ENCODE peak calls at places on chromosomes 3 and 15, in five cellular contexts. I is adrenal gland, W is stomach, H is MM.1S, U is colonic mucosa. P is an unnamed sample. For H3K36me3, the result is how much of the 10 kb centered on the place peaks cover.

GRCh38 chr3:166810741-166811445 is 569.2 kb downstream of the ZBBX start:
- DNase-seq in I (no peak), W (no peak), H (no peak), U (no peak), P (no peak)

GRCh38 chr3:54445630-54446029 is 323.3 kb downstream of the CACNA2D3 start:
- DNase-seq in I (no peak), W (no peak), H (no peak), U (no peak), P (no peak)

GRCh38 chr3:169871129-169871886 is 1.6 kb upstream of the LRRC31 start:
- DNase-seq in I (no peak), W (peak), H (peak), U (peak), P (no peak)

GRCh38 chr3:110226645-110227044 is 845.0 kb upstream of the NECTIN3 start:
- DNase-seq in I (no peak), W (no peak), H (no peak), U (no peak), P (no peak)

GRCh38 chr15:77481670-77482069 is 61.0 kb downstream of the HMG20A start:
- DNase-seq in I (no peak), W (no peak), H (no peak), U (no peak), P (no peak)

GRCh38 chr3:108589081-108589997 is at the start of the genes CIP2A and DZIP3:
- DNase-seq in I (peak), W (peak), H (peak), U (peak), P (peak)

GRCh38 chr15:22873204-22873701 is 34.8 kb downstream of the NIPA2 start:
- DNase-seq in I (no peak), W (no peak), H (no peak), U (no peak), P (peak)

GRCh38 chr15:92643849-92644815 is 11.4 kb downstream of the FAM174B start:
- DNase-seq in I (no peak), W (no peak), H (no peak), U (no peak), P (no peak)

GRCh38 chr15:74732846-74733245 is 7.5 kb upstream of the CYP1A1 start:
- DNase-seq in I (no peak), W (no peak), H (no peak), U (no peak), P (no peak)

GRCh38 chr3:14870564-14871060 is 51.9 kb downstream of the FGD5 start:
- DNase-seq in I (no peak), W (no peak), H (no peak), U (no peak), P (no peak)

GRCh38 chr3:139260793-139261736 is 82.8 kb upstream of the MRPS22 start:
- DNase-seq in I (no peak), W (no peak), H (no peak), U (no peak), P (no peak)

GRCh38 chr15:63478243-63478642 is 26.1 kb upstream of the USP3 start:
- DNase-seq in I (no peak), W (no peak), H (no peak), U (no peak), P (no peak)

GRCh38 chr3:13021141-13021933 is 51.9 kb downstream of the IQSEC1 start:
- DNase-seq in I (peak), W (peak), H (no peak), U (no peak), P (no peak)

GRCh38 chr3:129039271-129040038 is 21.1 kb upstream of the GP9 start:
- DNase-seq in I (peak), W (peak), H (no peak), U (peak), P (no peak)

GRCh38 chr3:56976666-56977560 is 83.6 kb upstream of the SPATA12 start:
- DNase-seq in I (peak), W (no peak), H (no peak), U (no peak), P (peak)

GRCh38 chr3:71000483-71000882 is 583.0 kb downstream of the FOXP1 start:
- DNase-seq in I (no peak), W (no peak), H (no peak), U (no peak), P (no peak)

GRCh38 chr3:168995129-168995528 is 668.4 kb downstream of the MECOM start:
- DNase-seq in I (no peak), W (no peak), H (no peak), U (no peak), P (no peak)

GRCh38 chr3:124032351-124032880 is 40.5 kb upstream of the ROPN1 start:
- DNase-seq in I (peak), W (no peak), H (no peak), U (peak), P (no peak)

GRCh38 chr3:99330281-99330680 is 308.1 kb upstream of the COL8A1 start:
- DNase-seq in I (no peak), W (no peak), H (no peak), U (no peak), P (peak)

GRCh38 chr3:12343091-12343494 is 54.2 kb downstream of the PPARG start:
- DNase-seq in I (no peak), W (no peak), H (no peak), U (no peak), P (no peak)

GRCh38 chr3:63753567-63753966 is 65.5 kb upstream of the C3orf49 start:
- DNase-seq in I (no peak), W (no peak), H (no peak), U (no peak), P (peak)

GRCh38 chr3:65605876-65606432 is 432.8 kb downstream of the MAGI1 start:
- DNase-seq in I (peak), W (no peak), H (no peak), U (no peak), P (no peak)

GRCh38 chr15:38559908-38560307 is 4.7 kb downstream of the RASGRP1 start:
- DNase-seq in I (no peak), W (no peak), H (no peak), U (no peak), P (no peak)

GRCh38 chr3:83523470-83524073 is 1435.2 kb upstream of the CADM2 start:
- DNase-seq in I (peak), W (no peak), H (peak), U (no peak), P (peak)

GRCh38 chr15:77021803-77022381 is 27.0 kb downstream of the PSTPIP1 start:
- DNase-seq in I (no peak), W (no peak), H (peak), U (no peak), P (peak)

GRCh38 chr15:23504003-23504402 is 57.0 kb upstream of the GOLGA6L2 start:
- DNase-seq in I (no peak), W (no peak), H (no peak), U (no peak), P (no peak)

GRCh38 chr3:122357828-122358617 is 25.0 kb downstream of the MIX23 start:
- DNase-seq in I (no peak), W (no peak), H (no peak), U (no peak), P (no peak)

GRCh38 chr3:50181985-50182384 is 9.4 kb upstream of the GNAT1 start:
- DNase-seq in I (no peak), W (no peak), H (no peak), U (no peak), P (no peak)

GRCh38 chr3:83514130-83514914 is 1444.5 kb upstream of the CADM2 start:
- DNase-seq in I (no peak), W (no peak), H (no peak), U (no peak), P (peak)

GRCh38 chr3:151219056-151219455 is 16.0 kb upstream of the GPR171 start:
- DNase-seq in I (no peak), W (no peak), H (no peak), U (no peak), P (peak)

GRCh38 chr15:77546870-77547269 is 85.8 kb downstream of the LINGO1 start:
- DNase-seq in I (no peak), W (no peak), H (no peak), U (no peak), P (no peak)

GRCh38 chr3:72245183-72245811 is 460.3 kb upstream of the PROK2 start:
- DNase-seq in I (peak), W (peak), H (no peak), U (peak), P (no peak)

GRCh38 chr3:16932877-16933276 is 48.1 kb downstream of the PLCL2 start:
- DNase-seq in I (no peak), W (no peak), H (peak), U (no peak), P (no peak)

GRCh38 chr15:79967331-79968182 is 3.4 kb downstream of the BCL2A1 start:
- DNase-seq in I (no peak), W (no peak), H (no peak), U (no peak), P (no peak)

GRCh38 chr3:159001711-159002110 is 199.9 kb downstream of the MFSD1 start:
- DNase-seq in I (no peak), W (no peak), H (no peak), U (no peak), P (no peak)

GRCh38 chr3:52292247-52293065 is 4.8 kb downstream of the GLYCTK start:
- DNase-seq in I (no peak), W (no peak), H (no peak), U (no peak), P (no peak)

GRCh38 chr3:52291508-52292181 is 4.0 kb downstream of the GLYCTK start:
- DNase-seq in I (no peak), W (no peak), H (no peak), U (peak), P (no peak)

GRCh38 chr3:52289338-52289746 is 1.7 kb downstream of the GLYCTK start:
- DNase-seq in I (no peak), W (peak), H (no peak), U (peak), P (no peak)

GRCh38 chr3:52289747-52290595 is 2.3 kb downstream of the GLYCTK start:
- DNase-seq in I (no peak), W (peak), H (no peak), U (peak), P (no peak)

GRCh38 chr3:52290596-52291507 is 3.2 kb downstream of the GLYCTK start:
- DNase-seq in I (no peak), W (no peak), H (no peak), U (no peak), P (no peak)
- H3K4me3 ChIP-seq in I (no peak), W (peak), H (no peak), U (peak), P (no peak)

GRCh38 chr15:44656241-44656640 is 7.2 kb downstream of the SPG11 start:
- DNase-seq in I (no peak), W (no peak), H (no peak), U (no peak), P (no peak)
- H3K36me3 ChIP-seq in I (half or more), W (half or more), H (under half), U (under half), P (under half)

GRCh38 chr15:41561777-41562145 is 2.7 kb downstream of the TYRO3 start:
- DNase-seq in I (peak), W (no peak), H (no peak), U (no peak), P (peak)
- TF ChIP-seq CTCF in I (no peak), W (no peak), H (no peak), U (no peak), P (peak)

GRCh38 chr3:52451237-52452083 is 2.4 kb downstream of the TNNC1 start:
- DNase-seq in I (no peak), W (no peak), H (no peak), U (no peak), P (no peak)
- H3K4me3 ChIP-seq in I (no peak), W (no peak), H (no peak), U (no peak), P (no peak)

GRCh38 chr15:64858136-64858535 is 16.4 kb downstream of the PLEKHO2 start:
- DNase-seq in I (peak), W (no peak), H (no peak), U (no peak), P (no peak)
- H3K36me3 ChIP-seq in I (half or more), W (half or more), H (under half), U (under half), P (under half)

GRCh38 chr15:82106671-82107070 is 60.9 kb upstream of the MEX3B start:
- DNase-seq in I (no peak), W (no peak), H (no peak), U (no peak), P (no peak)

GRCh38 chr15:82100116-82100795 is 54.4 kb upstream of the MEX3B start:
- DNase-seq in I (no peak), W (no peak), H (no peak), U (no peak), P (no peak)

GRCh38 chr15:82098674-82099073 is 52.9 kb upstream of the MEX3B start:
- DNase-seq in I (no peak), W (no peak), H (no peak), U (no peak), P (no peak)

GRCh38 chr15:82105458-82106205 is 59.8 kb upstream of the MEX3B start:
- DNase-seq in I (no peak), W (no peak), H (no peak), U (no peak), P (peak)

GRCh38 chr15:82103500-82103899 is 57.7 kb upstream of the MEX3B start:
- DNase-seq in I (no peak), W (no peak), H (no peak), U (no peak), P (no peak)
- TF ChIP-seq CTCF in I (no peak), W (no peak), H (no peak), U (no peak), P (peak)

DNA sequence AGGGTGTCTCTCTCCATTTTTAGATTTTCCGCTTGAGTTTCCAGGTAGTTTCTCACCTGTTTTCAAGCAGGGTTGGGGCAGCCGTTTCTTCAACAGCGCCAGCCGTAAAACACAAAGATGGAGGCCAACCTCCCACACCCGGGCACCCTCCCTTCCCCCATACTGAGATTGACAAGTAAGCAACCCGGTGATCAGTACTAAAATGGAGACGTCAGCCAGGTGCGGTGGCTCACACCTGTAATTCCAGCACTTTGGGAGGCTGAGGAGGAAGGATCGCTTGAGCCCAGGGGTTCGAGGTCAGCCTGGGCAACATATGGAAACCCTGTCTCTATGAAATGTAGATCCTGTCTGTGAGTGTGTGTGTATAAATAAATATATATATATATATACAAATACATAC is 903 bp upstream of the ZSCAN2 start:
- DNase-seq in I (no peak), W (no peak), H (no peak), U (no peak), P (no peak)
- H3K4me3 ChIP-seq in I (no peak), W (peak), H (no peak), U (peak), P (no peak)

DNA sequence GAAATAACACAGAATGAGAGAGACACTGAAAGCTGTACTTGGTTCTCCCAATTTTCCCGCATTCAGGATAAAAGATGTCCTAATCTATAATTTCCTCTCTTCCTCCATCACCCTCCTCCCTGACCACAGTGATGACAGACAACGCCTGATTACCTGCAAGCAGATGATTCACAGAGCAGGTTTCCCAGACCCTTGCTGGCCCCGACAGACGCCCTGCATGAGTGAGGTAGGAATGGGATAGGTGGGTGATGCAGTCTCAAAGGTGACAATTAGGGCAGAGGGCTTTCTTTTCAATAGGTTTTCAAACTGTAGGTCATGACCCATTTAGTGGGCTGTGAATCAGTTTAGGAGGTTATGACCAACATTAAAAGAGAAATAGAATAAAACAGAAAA is 5.2 kb upstream of the CXCR6 start:
- DNase-seq in I (no peak), W (no peak), H (no peak), U (no peak), P (no peak)
- H3K36me3 ChIP-seq in I (under half), W (half or more), H (under half), U (under half), P (under half)

GRCh38 chr3:102741105-102741504 is 306.3 kb downstream of the ZPLD1 start:
- DNase-seq in I (no peak), W (no peak), H (no peak), U (no peak), P (no peak)
- TF ChIP-seq CTCF in I (no peak), W (no peak), H (no peak), U (no peak), P (no peak)